ENCODE peak calls at places on chromosomes 13 and 19, in eight cellular contexts. U is thoracic aorta, Z is psoas muscle, X is heart right ventricle, P is IMR-90, J is mammary epithelial cell, F is adipocyte, E is left ventricle myocardium inferior. D is an unnamed sample. For H3K4me1 and H3K27me3, the result is how much of the 10 kb centered on the place peaks cover.

GRCh38 chr13:113999618-113999910 is 25.7 kb upstream of the C13orf46 start:
- DNase-seq in J (no peak), E (no peak), U (no peak), P (no peak), Z (peak), F (no peak), X (no peak), D (no peak)

GRCh38 chr13:102402292-102402691 is 444 bp upstream of the FGF14 start:
- DNase-seq in J (no peak), U (no peak), F (no peak), Z (peak), X (peak), P (peak), E (peak), D (no peak)

GRCh38 chr13:21203132-21203531 is 26.7 kb downstream of the MRPL57 start:
- DNase-seq in P (peak), F (no peak), X (no peak), Z (no peak), E (no peak), J (no peak), U (no peak), D (no peak)

GRCh38 chr13:32347651-32348050 is 32.3 kb downstream of the BRCA2 start:
- DNase-seq in E (no peak), F (no peak), P (no peak), Z (no peak), J (no peak), U (no peak), X (no peak), D (no peak)

GRCh38 chr13:24032252-24032651 is 128.3 kb upstream of the SPATA13 start:
- DNase-seq in X (no peak), E (no peak), P (peak), J (no peak), F (peak), U (no peak), Z (no peak), D (no peak)

GRCh38 chr13:46389985-46390384 is 2.9 kb upstream of the RUBCNL start:
- DNase-seq in E (peak), P (no peak), F (no peak), J (peak), X (no peak), Z (peak), U (no peak), D (peak)

GRCh38 chr13:100674363-100674847 is at the start of gene TMTC4:
- DNase-seq in Z (no peak), U (no peak), E (no peak), F (no peak), P (no peak), X (no peak), J (no peak), D (peak)

GRCh38 chr13:75217949-75218348 is 264.0 kb downstream of the TBC1D4 start:
- DNase-seq in E (no peak), Z (no peak), P (peak), X (no peak), J (peak), F (peak), U (no peak), D (no peak)

GRCh38 chr19:18264956-18265610 is 9.2 kb downstream of the IQCN start:
- DNase-seq in P (no peak), Z (no peak), E (no peak), U (no peak), J (no peak), X (no peak), F (no peak), D (no peak)

GRCh38 chr19:47417107-47417745 is 2.1 kb downstream of the MEIS3 start:
- DNase-seq in E (no peak), X (no peak), F (no peak), Z (no peak), J (no peak), U (no peak), P (no peak), D (no peak)

GRCh38 chr13:48860369-48860768 is 115.3 kb upstream of the FNDC3A start:
- DNase-seq in J (no peak), X (no peak), F (no peak), P (no peak), Z (no peak), U (no peak), E (no peak), D (no peak)

GRCh38 chr19:2546128-2547032 is 70.5 kb downstream of the GADD45B start:
- DNase-seq in E (peak), X (peak), Z (peak), J (no peak), U (peak), P (no peak), F (no peak), D (peak)

GRCh38 chr13:75236774-75237173 is 245.2 kb downstream of the TBC1D4 start:
- DNase-seq in X (no peak), U (no peak), J (peak), Z (no peak), P (no peak), F (no peak), E (no peak), D (peak)

GRCh38 chr19:13243971-13244370 is 93.8 kb downstream of the IER2 start:
- DNase-seq in X (no peak), P (no peak), E (no peak), J (no peak), F (no peak), U (no peak), Z (no peak), D (no peak)

GRCh38 chr13:106083620-106084350 is 451.7 kb downstream of the EFNB2 start:
- DNase-seq in E (no peak), P (peak), X (peak), J (peak), Z (no peak), F (peak), U (no peak), D (peak)

GRCh38 chr19:27822336-27822735 is 1390.6 kb downstream of the UQCRFS1 start:
- DNase-seq in P (no peak), E (no peak), J (no peak), U (no peak), X (no peak), F (no peak), Z (no peak), D (no peak)

GRCh38 chr13:42875448-42876269 is 94.3 kb downstream of the FAM216B start:
- DNase-seq in U (no peak), F (no peak), E (no peak), J (no peak), X (no peak), Z (no peak), P (peak), D (no peak)

GRCh38 chr19:11208526-11209471 is 11.5 kb upstream of the KANK2 start:
- DNase-seq in P (no peak), E (no peak), X (no peak), F (no peak), U (no peak), J (no peak), Z (peak), D (no peak)

GRCh38 chr13:44620057-44620456 is 43.9 kb upstream of the TSC22D1 start:
- DNase-seq in P (peak), F (peak), U (no peak), Z (no peak), E (no peak), X (no peak), J (peak), D (no peak)

GRCh38 chr13:24668955-24669354 is 11.3 kb upstream of the ATP12A start:
- DNase-seq in J (peak), F (no peak), X (no peak), U (no peak), E (no peak), Z (no peak), P (no peak), D (peak)

GRCh38 chr13:26025196-26025595 is 26.6 kb downstream of the SHISA2 start:
- DNase-seq in X (no peak), J (no peak), U (no peak), E (no peak), F (no peak), P (no peak), Z (no peak), D (no peak)

GRCh38 chr19:18518639-18519038 is 3.2 kb downstream of the ELL start:
- DNase-seq in X (no peak), U (no peak), P (no peak), F (no peak), J (no peak), Z (no peak), E (no peak), D (no peak)

GRCh38 chr19:47381121-47381520 is 32.0 kb downstream of the DHX34 start:
- DNase-seq in Z (no peak), F (no peak), P (no peak), U (no peak), J (no peak), E (no peak), X (no peak), D (no peak)

GRCh38 chr19:51415187-51415586 is 2.3 kb downstream of the SIGLEC10 start:
- DNase-seq in P (no peak), J (no peak), Z (no peak), F (no peak), E (no peak), X (no peak), U (no peak), D (no peak)

GRCh38 chr13:98371624-98372023 is 194.6 kb upstream of the RNF113B start:
- DNase-seq in X (no peak), J (no peak), U (no peak), Z (no peak), E (no peak), F (no peak), P (no peak), D (no peak)

GRCh38 chr13:78098249-78098648 is 179.6 kb upstream of the EDNRB start:
- DNase-seq in P (no peak), X (no peak), F (no peak), E (no peak), U (no peak), Z (no peak), J (no peak), D (no peak)

GRCh38 chr19:39407644-39408391 is 1.2 kb downstream of the ZFP36 start:
- DNase-seq in J (peak), U (no peak), F (peak), E (peak), Z (peak), X (peak), P (no peak), D (peak)

GRCh38 chr19:9597027-9597426 is 12.7 kb upstream of the ZNF121 start:
- DNase-seq in J (peak), X (no peak), F (peak), P (peak), U (no peak), E (no peak), Z (no peak), D (no peak)

GRCh38 chr13:101307181-101307701 is 109.1 kb downstream of the NALCN start:
- DNase-seq in J (no peak), E (no peak), X (no peak), F (peak), Z (no peak), U (no peak), P (peak), D (no peak)

GRCh38 chr19:3672575-3672948 is 27.7 kb downstream of the PIP5K1C start:
- DNase-seq in J (no peak), U (no peak), X (no peak), E (no peak), Z (no peak), F (no peak), P (no peak), D (no peak)
- H3K4me1 ChIP-seq in J (under half), U (under half), X (under half), E (half or more), Z (under half), F (under half), P (under half), D (under half)

GRCh38 chr13:110414283-110414682 is 107.2 kb downstream of the COL4A2 start:
- DNase-seq in E (no peak), P (no peak), U (no peak), Z (no peak), F (no peak), X (peak), J (no peak), D (no peak)
- H3K27me3 ChIP-seq in E (under half), P (under half), U (under half), Z (under half), F (under half), X (under half), J (under half), D (under half)

GRCh38 chr19:55494172-55494761 is 6.0 kb downstream of the SSC5D start:
- DNase-seq in P (peak), E (peak), Z (peak), U (no peak), J (no peak), F (no peak), X (peak), D (no peak)
- H3K4me1 ChIP-seq in P (under half), E (under half), Z (under half), U (under half), J (under half), F (under half), X (under half), D (under half)

DNA sequence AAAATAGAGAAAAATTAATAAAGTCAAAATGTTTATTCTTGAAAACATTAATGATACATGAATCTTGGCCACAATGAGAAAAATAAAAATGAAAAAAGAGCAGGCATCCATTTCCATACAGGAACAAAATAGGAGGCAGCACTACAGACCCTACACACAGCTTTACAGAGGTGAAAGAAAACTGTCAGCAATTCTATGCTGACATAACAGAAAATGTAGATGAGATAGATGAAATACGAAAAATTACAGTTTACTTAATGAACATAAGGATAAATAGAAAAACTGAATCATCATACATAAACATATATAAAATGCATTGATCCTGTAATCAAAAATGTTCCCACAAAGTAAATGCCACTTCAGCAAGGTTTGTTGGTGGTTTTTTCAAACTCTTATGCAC is 5.6 kb downstream of the LILRB4 start:
- DNase-seq in F (no peak), E (no peak), U (no peak), Z (no peak), P (no peak), X (no peak), J (no peak), D (no peak)
- H3K27me3 ChIP-seq in F (under half), E (under half), U (under half), Z (under half), P (under half), X (under half), J (under half), D (under half)

GRCh38 chr13:30120133-30120822 is 187.1 kb downstream of the KATNAL1 start:
- DNase-seq in J (no peak), Z (no peak), X (no peak), U (no peak), F (no peak), E (no peak), P (no peak), D (no peak)
- H3K4me1 ChIP-seq in J (under half), Z (under half), X (under half), U (under half), F (under half), E (under half), P (under half), D (under half)

GRCh38 chr19:46101293-46101692 is 23.2 kb downstream of the IGFL3 start:
- DNase-seq in J (no peak), X (no peak), Z (no peak), P (no peak), U (no peak), E (no peak), F (no peak), D (peak)

DNA sequence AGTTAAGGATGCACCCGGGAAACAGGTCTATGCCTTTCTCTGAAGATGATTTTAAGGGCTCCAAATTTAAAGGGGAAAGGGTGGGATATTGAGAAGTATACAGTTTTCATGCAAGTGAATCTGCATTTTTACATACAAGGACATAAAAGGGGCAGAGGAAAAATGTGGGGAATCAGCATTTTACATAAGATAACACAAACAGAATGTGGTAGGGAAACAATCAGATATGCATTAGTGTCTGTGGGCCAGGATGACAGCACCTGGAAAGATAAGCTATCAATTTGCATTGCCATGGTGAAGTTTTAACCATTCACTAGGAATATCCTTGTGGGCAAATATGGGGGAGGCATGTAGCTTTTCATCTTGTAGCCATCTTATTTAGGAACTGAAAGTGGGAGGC is 24.1 kb downstream of the IGFL3 start:
- DNase-seq in U (no peak), F (no peak), J (no peak), X (no peak), P (no peak), Z (no peak), E (no peak), D (no peak)
- H3K27me3 ChIP-seq in U (under half), F (under half), J (under half), X (under half), P (under half), Z (under half), E (half or more), D (under half)

GRCh38 chr13:40193290-40194203 is 472.9 kb downstream of the FOXO1 start:
- DNase-seq in Z (peak), E (no peak), X (peak), J (no peak), U (peak), F (no peak), P (no peak), D (no peak)
- H3K4me1 ChIP-seq in Z (under half), E (under half), X (under half), J (under half), U (under half), F (half or more), P (under half), D (under half)

DNA sequence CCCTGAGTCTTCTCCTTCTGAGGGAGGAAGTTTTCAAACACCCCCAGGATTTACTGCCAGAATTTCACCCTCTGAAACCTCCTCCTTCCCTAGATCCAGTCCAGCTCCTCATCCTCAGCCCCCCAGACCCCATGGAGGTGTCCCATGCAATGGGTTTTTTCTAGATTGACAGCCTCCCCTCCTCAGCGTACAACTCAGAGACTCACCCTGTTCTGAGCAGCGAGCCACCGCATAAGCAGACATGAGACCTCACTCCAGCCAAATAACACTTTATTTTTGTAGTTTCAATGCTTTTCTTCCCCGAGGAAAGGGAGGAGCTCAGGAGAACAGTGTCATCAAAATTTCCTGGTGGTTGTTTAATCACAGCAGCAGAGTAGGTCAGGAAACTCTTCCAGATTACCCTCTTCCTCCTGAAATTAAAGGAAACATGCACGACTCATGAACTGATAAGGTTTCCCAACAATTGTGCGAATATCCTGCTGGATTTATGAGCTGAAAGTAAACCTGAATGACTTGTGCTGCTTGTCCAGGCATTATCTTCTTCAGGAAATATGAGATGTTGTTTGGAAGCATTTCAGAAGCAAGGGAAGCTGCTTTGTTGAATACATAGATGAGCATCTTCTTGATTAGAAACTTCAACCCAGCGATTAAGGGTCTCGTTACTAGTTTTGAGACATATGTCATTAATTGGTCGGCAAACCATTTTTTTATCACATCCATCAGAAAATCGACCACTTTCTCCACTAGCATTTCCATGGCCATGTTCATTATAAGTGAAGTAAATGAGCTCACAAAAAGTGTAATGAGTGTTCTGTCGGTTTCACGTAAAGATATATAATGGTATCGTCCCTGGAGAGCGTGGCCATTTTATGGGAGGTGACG is 36.2 kb downstream of the ERICH4 start:
- DNase-seq in Z (no peak), U (no peak), P (no peak), F (no peak), X (no peak), E (no peak), J (no peak), D (no peak)
- H3K27me3 ChIP-seq in Z (under half), U (under half), P (under half), F (under half), X (under half), E (half or more), J (under half), D (under half)